ENCODE peak calls at places on chromosomes 6 and 20, in eight cellular contexts. R is foreskin fibroblast, F is IMR-90, P is breast epithelium, T is WTC11, J is pancreas, Q is AG04450, N is mesothelial cell of epicardium. B is an unnamed sample.

GRCh38 chr6:136655251-136656014 is 105.2 kb upstream of the MAP7 start:
- DNase-seq in T (no peak), Q (no peak), R (no peak), J (no peak), P (no peak), N (no peak), F (no peak), B (no peak)

GRCh38 chr6:163579880-163580295 is 165.4 kb downstream of the QKI start:
- DNase-seq in Q (no peak), N (no peak), F (no peak), J (no peak), P (no peak), R (no peak), T (no peak), B (no peak)

GRCh38 chr20:38935285-38935684 is 9.1 kb downstream of the FAM83D start:
- DNase-seq in P (no peak), T (no peak), F (no peak), Q (no peak), N (no peak), R (peak), J (no peak), B (no peak)

GRCh38 chr20:55472704-55473103 is 532.6 kb downstream of the CBLN4 start:
- DNase-seq in F (no peak), P (no peak), J (no peak), Q (no peak), R (no peak), T (no peak), N (no peak), B (no peak)

GRCh38 chr6:79079425-79080130 is 1.5 kb upstream of the PHIP start:
- DNase-seq in Q (no peak), N (no peak), J (no peak), F (peak), R (no peak), T (no peak), P (no peak), B (no peak)

GRCh38 chr6:26124550-26125014 is 37.4 kb downstream of the HFE start:
- DNase-seq in T (no peak), J (no peak), P (no peak), N (no peak), Q (no peak), R (no peak), F (no peak), B (no peak)

GRCh38 chr20:8346898-8347297 is 214.8 kb downstream of the PLCB1 start:
- DNase-seq in F (no peak), J (no peak), Q (no peak), N (no peak), T (no peak), R (no peak), P (no peak), B (no peak)

GRCh38 chr6:161038229-161039003 is 46.8 kb downstream of the MAP3K4 start:
- DNase-seq in T (no peak), Q (peak), P (peak), N (no peak), J (no peak), R (peak), F (peak), B (no peak)

GRCh38 chr6:87929843-87930288 is 117.8 kb upstream of the SPACA1 start:
- DNase-seq in N (peak), J (peak), T (peak), F (peak), Q (peak), P (peak), R (peak), B (peak)

GRCh38 chr6:99816795-99817194 is 177.2 kb downstream of the MCHR2 start:
- DNase-seq in N (no peak), Q (no peak), T (no peak), J (no peak), R (no peak), F (no peak), P (no peak), B (no peak)

GRCh38 chr6:41071501-41071922 is 644 bp downstream of the OARD1 start:
- DNase-seq in T (peak), P (no peak), R (no peak), Q (no peak), F (peak), J (no peak), N (no peak), B (no peak)

GRCh38 chr6:100461273-100461919 is 3.3 kb downstream of the SIM1 start:
- DNase-seq in N (no peak), Q (no peak), T (peak), J (no peak), P (no peak), R (no peak), F (no peak), B (no peak)

GRCh38 chr6:135722182-135722581 is 129.3 kb upstream of the PDE7B start:
- DNase-seq in N (no peak), P (no peak), F (peak), R (peak), J (no peak), Q (no peak), T (no peak), B (no peak)

GRCh38 chr6:110597754-110598153 is 121.3 kb upstream of the SLC22A16 start:
- DNase-seq in P (no peak), F (no peak), N (no peak), T (no peak), J (no peak), R (no peak), Q (no peak), B (no peak)

GRCh38 chr6:38025431-38025830 is 205.9 kb downstream of the ZFAND3 start:
- DNase-seq in T (no peak), P (no peak), N (no peak), Q (no peak), F (peak), R (no peak), J (no peak), B (no peak)

GRCh38 chr20:50278684-50279531 is 88.3 kb downstream of the CEBPB start:
- DNase-seq in T (no peak), J (peak), N (no peak), R (peak), Q (no peak), F (no peak), P (no peak), B (no peak)

GRCh38 chr6:24394777-24395437 is 7.8 kb upstream of the MRS2 start:
- DNase-seq in J (no peak), Q (peak), F (peak), R (peak), N (no peak), T (no peak), P (no peak), B (no peak)

GRCh38 chr6:148851683-148852556 is 105.1 kb downstream of the UST start:
- DNase-seq in Q (no peak), F (no peak), P (no peak), T (no peak), R (no peak), N (no peak), J (peak), B (no peak)

GRCh38 chr6:70310063-70310694 is 7.3 kb upstream of the COL9A1 start:
- DNase-seq in P (no peak), J (no peak), Q (no peak), F (peak), T (no peak), N (no peak), R (peak), B (no peak)

GRCh38 chr20:44946266-44946852 is 13.8 kb downstream of the TOMM34 start:
- DNase-seq in Q (no peak), T (no peak), N (no peak), F (peak), P (no peak), R (no peak), J (no peak), B (no peak)

GRCh38 chr6:166446567-166447065 is 63.9 kb upstream of the MPC1 start:
- DNase-seq in F (peak), J (no peak), R (no peak), P (no peak), N (no peak), Q (no peak), T (no peak), B (no peak)

GRCh38 chr6:11700118-11700718 is 78.4 kb downstream of the ADTRP start:
- DNase-seq in T (no peak), P (no peak), F (peak), N (no peak), R (peak), Q (no peak), J (no peak), B (no peak)

GRCh38 chr6:19465760-19466159 is 371.4 kb upstream of the ID4 start:
- DNase-seq in J (no peak), N (no peak), R (peak), P (no peak), T (no peak), F (peak), Q (no peak), B (no peak)

GRCh38 chr20:58201616-58202015 is 26.8 kb downstream of the ANKRD60 start:
- DNase-seq in R (no peak), J (no peak), Q (no peak), N (no peak), T (no peak), F (no peak), P (no peak), B (no peak)

GRCh38 chr20:22472386-22472785 is 112.0 kb downstream of the FOXA2 start:
- DNase-seq in T (peak), Q (no peak), J (no peak), P (no peak), N (no peak), R (no peak), F (no peak), B (no peak)

GRCh38 chr20:52681288-52681687 is 290.9 kb upstream of the TSHZ2 start:
- DNase-seq in J (no peak), T (no peak), F (no peak), R (no peak), Q (no peak), P (no peak), N (no peak), B (no peak)

GRCh38 chr6:153117986-153118886 is 12.8 kb downstream of the RGS17 start:
- DNase-seq in J (no peak), F (peak), R (peak), Q (peak), T (no peak), P (no peak), N (no peak), B (no peak)

GRCh38 chr6:43770417-43771209 is 602 bp downstream of the VEGFA start:
- DNase-seq in Q (no peak), R (peak), F (peak), N (no peak), T (peak), J (peak), P (peak), B (peak)

GRCh38 chr6:43771858-43772570 is 2.0 kb downstream of the VEGFA start:
- DNase-seq in F (no peak), N (peak), R (no peak), J (peak), Q (no peak), P (peak), T (peak), B (peak)

GRCh38 chr6:43772571-43773049 is 2.6 kb downstream of the VEGFA start:
- DNase-seq in Q (no peak), F (no peak), P (no peak), J (no peak), T (peak), R (no peak), N (no peak), B (no peak)

GRCh38 chr6:43769526-43770416 is at the start of gene VEGFA:
- DNase-seq in T (peak), Q (peak), R (peak), F (peak), N (peak), P (peak), J (peak), B (peak)

GRCh38 chr6:43771210-43771857 is 1.3 kb downstream of the VEGFA start:
- DNase-seq in J (peak), N (peak), R (peak), T (peak), P (peak), Q (no peak), F (peak), B (peak)
- TF ChIP-seq CTCF in J (no peak), N (no peak), R (no peak), T (no peak), P (no peak), Q (no peak), F (no peak), B (no peak)

GRCh38 chr6:43426928-43427405 is 374 bp upstream of the ABCC10 start:
- DNase-seq in N (no peak), F (no peak), T (no peak), J (no peak), Q (no peak), P (no peak), R (no peak), B (no peak)

GRCh38 chr6:43428874-43429273 is 1.5 kb downstream of the ABCC10 start:
- DNase-seq in N (no peak), T (no peak), P (no peak), R (no peak), J (no peak), F (no peak), Q (no peak), B (no peak)

GRCh38 chr6:43432009-43432945 is 4.9 kb downstream of the ABCC10 start:
- DNase-seq in Q (no peak), N (no peak), P (no peak), F (no peak), T (no peak), R (no peak), J (no peak), B (no peak)

GRCh38 chr6:43428112-43428570 is 800 bp downstream of the ABCC10 start:
- DNase-seq in J (no peak), P (no peak), F (no peak), Q (no peak), R (no peak), T (no peak), N (no peak), B (no peak)

DNA sequence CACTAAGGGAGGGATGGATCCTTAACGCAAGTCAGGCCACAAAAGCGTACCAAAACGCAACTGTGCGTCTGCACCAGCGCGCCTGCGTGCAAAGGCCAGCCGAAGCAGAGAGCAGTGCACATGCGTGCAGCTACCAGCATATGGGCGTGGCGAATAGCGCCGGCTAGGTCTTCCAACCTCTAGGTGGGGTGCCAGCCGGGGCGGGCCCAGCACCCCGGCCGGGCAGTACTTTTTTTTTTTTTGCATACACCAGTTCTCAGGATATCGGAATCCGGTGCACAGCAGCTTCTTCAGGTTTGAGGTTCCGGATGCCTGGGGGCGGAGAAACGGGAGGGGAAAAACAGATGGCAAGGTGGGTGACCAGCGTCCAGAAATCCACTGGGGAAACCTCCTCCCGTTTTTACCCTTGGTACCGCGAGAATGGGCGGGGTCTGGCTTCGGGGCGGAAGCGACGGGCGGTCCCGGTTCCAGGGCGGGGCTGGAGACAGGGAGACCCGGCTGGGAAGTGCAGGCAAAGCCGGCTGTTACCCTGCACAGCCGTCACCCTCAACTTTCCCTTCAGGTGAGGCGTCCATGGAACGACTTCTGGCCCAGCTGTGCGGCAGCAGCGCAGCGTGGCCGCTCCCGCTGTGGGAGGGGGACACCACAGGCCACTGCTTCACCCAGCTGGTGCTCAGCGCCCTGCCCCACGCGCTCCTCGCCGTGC is at the start of gene ABCC10:
- DNase-seq in F (peak), T (peak), P (peak), J (peak), R (peak), Q (peak), N (peak), B (peak)
- TF ChIP-seq CTCF in F (peak), T (no peak), P (no peak), J (peak), R (peak), Q (peak), N (no peak), B (peak)

DNA sequence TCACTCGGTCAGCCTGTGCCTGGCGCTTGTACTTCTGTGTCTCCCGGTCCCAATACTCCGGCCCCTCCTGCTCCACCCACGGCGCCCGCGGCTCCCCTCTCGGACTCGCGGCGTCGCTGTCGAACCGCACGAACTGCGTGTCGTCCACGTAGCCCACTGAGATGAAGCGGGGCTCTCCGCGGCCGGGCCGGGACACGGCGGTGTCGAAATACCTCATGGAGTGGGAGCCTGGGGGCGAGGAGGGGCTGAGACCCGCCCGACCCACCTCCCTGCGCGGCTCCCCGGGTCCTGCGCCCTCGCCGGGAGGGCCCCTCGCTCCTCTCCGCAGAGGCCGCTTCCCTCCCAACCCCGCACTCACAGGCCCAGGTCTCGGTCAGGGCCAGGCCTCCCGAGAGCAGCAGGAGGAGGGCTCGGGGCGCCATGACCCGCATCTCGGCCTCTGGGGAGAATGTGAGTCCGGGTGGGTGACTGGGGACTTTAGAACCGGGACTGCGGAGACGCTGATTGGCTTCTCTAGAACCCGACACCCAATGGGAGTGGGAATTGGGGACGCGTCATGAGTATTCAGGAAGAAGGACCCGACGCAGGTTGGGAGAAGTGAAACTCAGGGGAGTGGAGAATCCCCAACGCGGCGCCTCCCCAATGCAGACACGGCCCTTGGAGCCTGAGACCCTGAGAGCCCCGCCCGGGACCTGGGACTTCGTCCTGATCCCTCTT is at the start of gene HLA-C:
- DNase-seq in Q (peak), R (peak), P (peak), F (peak), J (peak), N (peak), T (peak), B (peak)
- TF ChIP-seq CTCF in Q (peak), R (no peak), P (no peak), F (peak), J (no peak), N (no peak), T (no peak), B (no peak)

GRCh38 chr6:3237761-3238662 is 10.6 kb upstream of the TUBB2B start:
- DNase-seq in T (no peak), N (no peak), Q (no peak), P (no peak), F (no peak), R (no peak), J (no peak), B (no peak)
- TF ChIP-seq CTCF in T (no peak), N (no peak), Q (peak), P (no peak), F (no peak), R (peak), J (no peak), B (no peak)

GRCh38 chr6:138106665-138107077 is 548 bp downstream of the PERP start:
- DNase-seq in Q (no peak), F (no peak), N (no peak), R (no peak), T (no peak), P (no peak), J (no peak), B (no peak)

GRCh38 chr6:138107752-138108592 is 753 bp upstream of the PERP start:
- DNase-seq in Q (no peak), R (no peak), T (peak), J (peak), N (no peak), P (peak), F (no peak), B (no peak)

GRCh38 chr6:138105446-138105845 is 1.8 kb downstream of the PERP start:
- DNase-seq in Q (no peak), P (peak), J (no peak), N (no peak), R (no peak), F (no peak), T (no peak), B (no peak)

GRCh38 chr6:138105880-138106664 is 1.1 kb downstream of the PERP start:
- DNase-seq in F (peak), R (no peak), T (peak), P (no peak), Q (no peak), N (no peak), J (no peak), B (no peak)

DNA sequence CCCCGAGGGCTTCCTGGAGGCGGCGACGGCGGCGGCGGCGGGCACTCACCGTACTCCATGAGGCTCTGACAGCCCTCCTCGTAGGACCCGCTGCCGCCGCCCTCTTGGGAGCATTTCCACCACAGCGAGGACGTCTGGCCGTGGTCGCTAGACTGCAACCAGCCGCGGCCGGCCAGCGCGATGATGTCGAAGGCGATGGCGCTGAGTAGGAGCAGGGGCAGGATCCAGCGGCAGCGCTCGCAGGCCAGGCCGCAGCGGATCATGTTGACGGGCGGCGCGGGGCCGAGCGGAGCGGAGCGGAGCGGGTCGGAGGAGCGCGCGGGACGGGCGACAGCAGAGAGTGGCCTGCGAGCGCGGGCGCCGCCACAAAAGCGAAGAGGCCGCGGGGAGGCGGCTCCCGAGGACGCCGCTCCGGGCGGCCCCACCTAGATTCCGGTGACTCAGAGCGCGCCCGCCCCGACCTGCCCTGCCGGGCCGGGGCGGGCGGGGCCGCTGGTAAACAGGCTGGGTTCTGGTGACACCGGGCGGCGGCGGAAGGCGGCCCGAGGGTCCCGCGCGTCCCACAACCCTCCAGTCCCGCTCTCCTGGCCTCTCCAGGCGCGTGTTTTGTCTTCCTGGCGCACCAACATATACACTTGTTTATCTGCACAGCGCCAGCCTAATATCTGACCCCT is at the start of gene PERP:
- DNase-seq in F (peak), P (peak), Q (no peak), N (peak), T (peak), J (peak), R (peak), B (peak)
- TF ChIP-seq CTCF in F (no peak), P (no peak), Q (no peak), N (no peak), T (no peak), J (no peak), R (no peak), B (no peak)

GRCh38 chr6:95685817-95686216 is 108.5 kb downstream of the MANEA start:
- DNase-seq in N (no peak), P (no peak), T (no peak), Q (no peak), J (no peak), R (no peak), F (no peak), B (no peak)

GRCh38 chr6:95679981-95680380 is 102.6 kb downstream of the MANEA start:
- DNase-seq in J (no peak), R (no peak), T (no peak), F (no peak), N (no peak), P (no peak), Q (no peak), B (no peak)
- TF ChIP-seq CTCF in J (no peak), R (no peak), T (no peak), F (no peak), N (no peak), P (no peak), Q (no peak), B (no peak)

GRCh38 chr6:56890683-56891429 is 64.1 kb upstream of the BEND6 start:
- DNase-seq in R (peak), P (no peak), N (no peak), Q (peak), F (peak), J (no peak), T (no peak), B (no peak)

GRCh38 chr6:56890066-56890465 is 64.8 kb upstream of the BEND6 start:
- DNase-seq in T (no peak), R (no peak), Q (no peak), P (no peak), J (no peak), N (no peak), F (no peak), B (no peak)

GRCh38 chr6:56888687-56889086 is 66.2 kb upstream of the BEND6 start:
- DNase-seq in F (no peak), N (no peak), J (no peak), R (no peak), Q (no peak), P (no peak), T (no peak), B (no peak)

GRCh38 chr6:56889492-56889891 is 65.4 kb upstream of the BEND6 start:
- DNase-seq in J (no peak), Q (no peak), P (no peak), N (no peak), F (no peak), T (no peak), R (no peak), B (no peak)

GRCh38 chr6:56891754-56892153 is 63.2 kb upstream of the BEND6 start:
- DNase-seq in R (peak), N (no peak), T (no peak), J (no peak), Q (peak), F (peak), P (no peak), B (no peak)
- TF ChIP-seq CTCF in R (no peak), N (no peak), T (no peak), J (no peak), Q (peak), F (peak), P (no peak), B (no peak)

B was measured in natural killer cell.